ENCODE peak calls at places on chromosome 16, in nine cellular contexts. R, L, Z, W, K, D, B, X and E are unnamed samples.
A peak's percentile ranks its signal among the peaks of the same experiment; 100 is the strongest.

GRCh38 chr16:30534368-30535105 is at the start of gene ZNF747:
- DNase-seq in R (peak; percentile 54), L (peak; percentile 77), Z (peak; percentile 89), W (peak; percentile 93), K (peak; percentile 94), D (peak; percentile 94), B (peak; percentile 92), X (peak; percentile 94), E (peak; percentile 91)

GRCh38 chr16:79181419-79181818 is 419.1 kb downstream of the MAF start:
- DNase-seq in R (no peak), L (no peak), Z (no peak), W (no peak), K (no peak), D (no peak), B (no peak), X (no peak), E (no peak)

GRCh38 chr16:2874032-2874431 is 9.0 kb upstream of the FLYWCH2 start:
- DNase-seq in R (no peak), L (no peak), Z (no peak), W (no peak), K (no peak), D (no peak), B (no peak), X (peak; percentile 2), E (no peak)

GRCh38 chr16:12171206-12171605 is 194.7 kb downstream of the SNX29 start:
- DNase-seq in R (no peak), L (no peak), Z (no peak), W (no peak), K (no peak), D (no peak), B (no peak), X (no peak), E (no peak)

GRCh38 chr16:10870137-10870776 is 6.7 kb upstream of the CIITA start:
- DNase-seq in R (no peak), L (no peak), Z (no peak), W (no peak), K (no peak), D (no peak), B (no peak), X (no peak), E (no peak)

GRCh38 chr16:87240211-87241134 is 76.7 kb downstream of the C16orf95 start:
- DNase-seq in R (no peak), L (no peak), Z (no peak), W (no peak), K (no peak), D (no peak), B (peak; percentile 29), X (no peak), E (no peak)

GRCh38 chr16:89093602-89094251 is at the start of gene ACSF3:
- DNase-seq in R (peak; percentile 4), L (no peak), Z (peak; percentile 66), W (peak; percentile 34), K (peak; percentile 69), D (peak; percentile 19), B (no peak), X (peak; percentile 74), E (no peak)

GRCh38 chr16:53372942-53373871 is 61.1 kb upstream of the RBL2 start:
- DNase-seq in R (no peak), L (no peak), Z (peak; percentile 69), W (no peak), K (no peak), D (no peak), B (peak; percentile 90), X (peak; percentile 84), E (no peak)

GRCh38 chr16:377419-377951 is 4.3 kb downstream of the PGAP6 start:
- DNase-seq in R (no peak), L (no peak), Z (no peak), W (no peak), K (no peak), D (no peak), B (no peak), X (peak; percentile 47), E (no peak)

GRCh38 chr16:49856741-49857330 is 924 bp upstream of the ZNF423 start:
- DNase-seq in R (peak; percentile 81), L (peak; percentile 22), Z (peak; percentile 69), W (peak; percentile 85), K (peak; percentile 81), D (peak; percentile 91), B (peak; percentile 82), X (peak; percentile 75), E (peak; percentile 15)

GRCh38 chr16:68230176-68230571 is 5.8 kb downstream of the ESRP2 start:
- DNase-seq in R (no peak), L (no peak), Z (no peak), W (no peak), K (no peak), D (no peak), B (no peak), X (no peak), E (no peak)

GRCh38 chr16:55552621-55553020 is 13.9 kb upstream of the CAPNS2 start:
- DNase-seq in R (peak; percentile 80), L (no peak), Z (no peak), W (no peak), K (no peak), D (no peak), B (no peak), X (no peak), E (no peak)

DNA sequence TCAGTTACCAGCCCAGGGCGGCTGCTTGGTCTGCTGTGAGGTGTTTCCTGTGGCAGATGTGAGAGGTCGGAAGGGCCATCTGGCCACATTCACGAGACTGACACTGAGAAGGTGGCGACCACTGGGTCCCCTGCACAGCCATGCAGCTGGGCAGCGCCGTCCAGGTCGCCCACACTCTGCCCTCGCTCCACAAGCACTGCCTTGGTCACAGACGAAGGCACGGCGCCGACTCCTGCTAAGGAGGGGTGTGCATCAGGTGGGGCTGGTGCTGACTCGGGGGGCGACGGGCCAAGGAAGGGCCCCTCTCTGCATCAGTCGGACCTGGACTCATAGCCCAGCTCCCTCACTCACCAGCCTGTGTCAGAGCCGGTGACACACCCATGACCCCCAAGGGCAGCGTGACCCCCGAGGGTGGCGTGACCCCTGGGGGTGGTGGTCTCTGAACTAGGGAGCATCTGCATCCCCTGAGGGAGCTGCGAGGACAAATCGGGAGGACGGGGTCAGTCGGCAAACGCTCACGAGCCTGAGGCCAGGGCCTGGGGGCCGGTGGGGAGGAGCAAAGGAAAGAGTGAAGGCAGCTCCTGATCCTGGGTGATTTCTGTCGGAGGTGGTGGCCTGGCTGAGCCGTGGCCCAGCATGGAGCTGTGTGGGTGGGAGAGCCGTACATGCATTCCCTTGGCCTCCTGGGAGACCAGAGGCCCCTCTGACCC is 30.4 kb downstream of the NME3 start:
- DNase-seq in R (no peak), L (no peak), Z (no peak), W (no peak), K (no peak), D (no peak), B (no peak), X (no peak), E (no peak)
- H3K27ac ChIP-seq in R (no peak overlapping the region), L (no peak overlapping the region), Z (no peak overlapping the region), W (no peak overlapping the region), K (no peak overlapping the region), D (no peak overlapping the region), B (no peak overlapping the region), X (no peak overlapping the region), E (no peak overlapping the region)

DNA sequence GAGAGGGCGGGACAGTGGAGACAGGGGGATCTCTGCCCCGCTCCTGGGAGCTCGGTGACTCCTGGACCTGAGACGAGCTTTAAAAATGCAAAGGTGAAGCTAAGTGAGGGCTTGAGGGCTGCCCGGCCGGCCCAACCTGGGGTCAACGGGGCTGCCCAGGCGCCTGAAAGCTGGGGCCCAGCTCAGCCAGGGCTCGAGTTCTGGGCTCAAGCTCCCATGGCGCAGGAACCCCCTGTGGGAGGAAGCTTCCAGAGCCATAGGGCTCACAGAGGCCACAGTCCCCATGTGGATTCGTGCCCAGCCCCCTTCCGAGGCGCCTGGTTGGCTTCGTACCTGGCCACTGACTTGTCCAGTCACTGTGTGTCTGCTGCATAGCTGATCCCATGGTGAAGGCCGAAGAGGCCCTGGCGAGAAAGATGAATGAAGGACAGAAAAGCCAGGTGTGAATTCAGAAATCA is 75.8 kb upstream of the GSE1 start:
- DNase-seq in R (no peak), L (no peak), Z (no peak), W (no peak), K (no peak), D (no peak), B (no peak), X (no peak), E (no peak)
- H3K27ac ChIP-seq in R (no peak overlapping the region), L (no peak overlapping the region), Z (no peak overlapping the region), W (no peak overlapping the region), K (no peak overlapping the region), D (no peak overlapping the region), B (no peak overlapping the region), X (peak overlapping the region; percentile 72), E (no peak overlapping the region)

DNA sequence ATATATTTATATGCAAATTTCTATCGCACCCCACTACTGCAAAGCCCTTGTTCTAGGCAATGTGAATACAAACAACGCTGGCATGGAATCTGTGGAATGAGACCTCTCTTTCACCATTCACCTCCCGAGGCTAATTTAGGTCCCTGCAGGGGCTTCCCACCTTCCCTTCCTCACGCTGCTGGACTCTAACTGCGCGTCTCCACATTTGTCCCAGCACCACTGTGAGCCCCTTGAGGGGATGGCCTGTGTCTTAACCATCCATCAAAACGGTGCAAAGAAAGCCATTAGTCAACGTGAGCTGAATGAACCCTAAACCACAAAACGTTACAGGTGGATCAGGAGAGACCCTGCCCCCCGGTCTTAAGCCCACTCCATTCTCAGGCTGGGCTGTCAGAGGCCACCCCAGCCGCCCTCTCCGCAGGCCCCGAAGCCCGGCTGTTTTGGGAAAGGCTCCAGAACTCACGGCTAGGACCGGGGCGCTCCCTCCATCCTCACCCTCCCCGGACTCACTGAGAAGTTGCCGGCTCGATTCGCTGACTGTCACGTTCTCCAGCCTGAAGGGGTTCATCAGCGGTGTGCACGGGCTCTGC is 1.5 kb downstream of the TMEM114 start:
- DNase-seq in R (no peak), L (no peak), Z (no peak), W (no peak), K (no peak), D (peak; percentile 75), B (no peak), X (no peak), E (no peak)
- H3K27ac ChIP-seq in R (no peak overlapping the region), L (no peak overlapping the region), Z (no peak overlapping the region), W (no peak overlapping the region), K (no peak overlapping the region), D (no peak overlapping the region), B (no peak overlapping the region), X (no peak overlapping the region), E (no peak overlapping the region)

GRCh38 chr16:27190316-27190871 is 12.9 kb upstream of the KDM8 start:
- DNase-seq in R (no peak), L (no peak), Z (no peak), W (no peak), K (no peak), D (no peak), B (no peak), X (peak; percentile 20), E (no peak)

GRCh38 chr16:27189335-27189972 is 13.9 kb upstream of the KDM8 start:
- DNase-seq in R (no peak), L (no peak), Z (no peak), W (peak; percentile 36), K (no peak), D (peak; percentile 21), B (no peak), X (peak; percentile 29), E (no peak)

GRCh38 chr16:27193300-27193990 is 9.9 kb upstream of the KDM8 start:
- DNase-seq in R (no peak), L (no peak), Z (no peak), W (no peak), K (no peak), D (peak; percentile 48), B (no peak), X (no peak), E (no peak)

GRCh38 chr16:27188633-27189032 is 14.7 kb upstream of the KDM8 start:
- DNase-seq in R (no peak), L (no peak), Z (no peak), W (no peak), K (no peak), D (no peak), B (no peak), X (no peak), E (no peak)

GRCh38 chr16:27191352-27191924 is 11.9 kb upstream of the KDM8 start:
- DNase-seq in R (no peak), L (no peak), Z (no peak), W (no peak), K (no peak), D (peak; percentile 23), B (no peak), X (peak; percentile 5), E (no peak)
- H3K27ac ChIP-seq in R (no peak overlapping the region), L (no peak overlapping the region), Z (no peak overlapping the region), W (no peak overlapping the region), K (no peak overlapping the region), D (no peak overlapping the region), B (no peak overlapping the region), X (no peak overlapping the region), E (no peak overlapping the region)